ENCODE peak calls at places on chromosomes 12 and 14, in four cellular contexts. M is GM23338, I is GM23248, C is neural progenitor cell. E is an unnamed sample.

GRCh38 chr12:4153343-4153892 is 120.1 kb upstream of the CCND2 start:
- DNase-seq in I (no peak), C (no peak), M (no peak), E (peak; percentile 59)

GRCh38 chr14:91088585-91088984 is 25.3 kb upstream of the DGLUCY start:
- DNase-seq in C (no peak), I (no peak), M (no peak), E (no peak)

GRCh38 chr14:105021656-105022275 is 883 bp upstream of the CDCA4 start:
- DNase-seq in I (peak; percentile 50), M (peak; percentile 75), C (peak; percentile 76), E (peak; percentile 64)

GRCh38 chr12:62717636-62718035 is 217.3 kb downstream of the PPM1H start:
- DNase-seq in C (peak; percentile 54), M (no peak), I (no peak), E (no peak)

GRCh38 chr14:58873228-58873953 is 235.6 kb downstream of the DACT1 start:
- DNase-seq in M (no peak), C (no peak), I (no peak), E (no peak)

GRCh38 chr14:49294736-49295135 is 291.4 kb downstream of the RPS29 start:
- DNase-seq in M (peak; percentile 51), C (peak; percentile 23), I (no peak), E (no peak)

GRCh38 chr12:111349748-111350520 is 19.0 kb downstream of the PHETA1 start:
- DNase-seq in I (no peak), C (no peak), M (no peak), E (no peak)

GRCh38 chr12:16603265-16603915 is 2.6 kb downstream of the LMO3 start:
- DNase-seq in C (peak; percentile 78), I (no peak), M (no peak), E (no peak)

GRCh38 chr12:26361964-26362363 is 166.6 kb downstream of the SSPN start:
- DNase-seq in I (no peak), M (no peak), C (no peak), E (no peak)

GRCh38 chr12:52235822-52236291 is 2.8 kb downstream of the KRT7 start:
- DNase-seq in C (no peak), I (no peak), M (no peak), E (no peak)

GRCh38 chr14:67963545-67963944 is 144.0 kb downstream of the RAD51B start:
- DNase-seq in M (no peak), I (no peak), C (no peak), E (no peak)

GRCh38 chr14:20697273-20698017 is 8.9 kb downstream of the ANG start:
- DNase-seq in C (peak; percentile 73), M (peak; percentile 77), I (peak; percentile 86), E (peak; percentile 75)

GRCh38 chr14:59239030-59239429 is 50.6 kb downstream of the DAAM1 start:
- DNase-seq in I (no peak), M (no peak), C (no peak), E (no peak)

GRCh38 chr14:58796636-58797429 is 159.1 kb downstream of the DACT1 start:
- DNase-seq in I (no peak), M (peak; percentile 30), C (peak; percentile 28), E (no peak)

GRCh38 chr12:12786716-12787601 is 1.5 kb downstream of the APOLD1 start:
- DNase-seq in M (peak; percentile 86), I (peak; percentile 94), C (peak; percentile 40), E (no peak)

GRCh38 chr12:129084875-129085826 is 231.9 kb downstream of the GLT1D1 start:
- DNase-seq in M (no peak), C (no peak), I (no peak), E (no peak)

GRCh38 chr14:101005447-101005846 is 101.9 kb upstream of the RTL1 start:
- DNase-seq in I (no peak), M (no peak), C (no peak), E (no peak)

GRCh38 chr12:1523046-1523445 is 71.3 kb downstream of the FBXL14 start:
- DNase-seq in M (peak; percentile 59), I (no peak), C (no peak), E (no peak)

GRCh38 chr14:100222219-100223093 is 16.5 kb upstream of the YY1 start:
- DNase-seq in I (no peak), C (peak; percentile 64), M (peak; percentile 38), E (no peak)

GRCh38 chr12:87365423-87365822 is 663.8 kb downstream of the C12orf50 start:
- DNase-seq in I (no peak), C (no peak), M (no peak), E (no peak)

GRCh38 chr12:39638840-39639239 is 19.2 kb upstream of the ABCD2 start:
- DNase-seq in M (no peak), I (no peak), C (no peak), E (no peak)

GRCh38 chr12:80241576-80242273 is 142.4 kb downstream of the OTOGL start:
- DNase-seq in M (no peak), I (peak; percentile 44), C (no peak), E (no peak)
- TF ChIP-seq EZH2phosphoT487 in M (no peak), I (no peak), C (no peak), E (no peak)

GRCh38 chr14:74953686-74954085 is 1.7 kb downstream of the PGF start:
- DNase-seq in C (no peak), M (no peak), I (no peak), E (no peak)
- H2AFZ ChIP-seq in C (no peak overlapping the region), M (no peak overlapping the region), I (no peak overlapping the region), E (no peak overlapping the region)

DNA sequence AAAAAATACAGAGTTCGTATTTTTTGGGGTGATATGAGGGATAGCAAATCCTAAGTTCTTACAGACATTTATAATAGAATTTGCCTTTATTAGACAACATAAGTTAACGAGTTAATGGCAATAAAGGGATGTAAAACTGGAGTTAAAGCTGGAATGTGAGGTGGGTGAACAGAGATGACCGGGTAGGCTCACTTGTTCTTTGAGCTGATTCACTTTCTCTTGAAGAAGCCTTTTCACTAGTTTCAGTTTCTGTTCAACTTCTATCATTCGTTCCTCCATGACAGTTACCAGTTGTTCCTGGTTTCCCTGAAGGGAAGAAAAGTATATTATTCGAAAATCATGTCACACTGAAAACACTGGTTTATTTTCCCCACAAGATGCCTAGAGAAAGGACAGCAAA is 57.7 kb upstream of the SAV1 start:
- DNase-seq in I (no peak), C (no peak), M (no peak), E (no peak)
- TF ChIP-seq EZH2phosphoT487 in I (no peak), C (no peak), M (no peak), E (no peak)

GRCh38 chr14:23120405-23121251 is 1.6 kb upstream of the CEBPE start:
- DNase-seq in I (peak; percentile 93), M (peak; percentile 95), C (peak; percentile 95), E (peak; percentile 91)
- H2AFZ ChIP-seq in I (peak overlapping the region; percentile 70), M (no peak overlapping the region), C (peak overlapping the region; percentile 99), E (peak overlapping the region; percentile 85)

GRCh38 chr12:124525455-124525854 is 42.0 kb downstream of the NCOR2 start:
- DNase-seq in M (no peak), C (no peak), I (peak; percentile 45), E (no peak)

GRCh38 chr12:124520896-124521295 is 46.5 kb downstream of the NCOR2 start:
- DNase-seq in I (no peak), M (no peak), C (no peak), E (no peak)

GRCh38 chr12:124524231-124524925 is 43.0 kb downstream of the NCOR2 start:
- DNase-seq in C (no peak), M (no peak), I (peak; percentile 89), E (no peak)

GRCh38 chr12:124520258-124520657 is 47.2 kb downstream of the NCOR2 start:
- DNase-seq in I (peak; percentile 32), M (no peak), C (no peak), E (no peak)

DNA sequence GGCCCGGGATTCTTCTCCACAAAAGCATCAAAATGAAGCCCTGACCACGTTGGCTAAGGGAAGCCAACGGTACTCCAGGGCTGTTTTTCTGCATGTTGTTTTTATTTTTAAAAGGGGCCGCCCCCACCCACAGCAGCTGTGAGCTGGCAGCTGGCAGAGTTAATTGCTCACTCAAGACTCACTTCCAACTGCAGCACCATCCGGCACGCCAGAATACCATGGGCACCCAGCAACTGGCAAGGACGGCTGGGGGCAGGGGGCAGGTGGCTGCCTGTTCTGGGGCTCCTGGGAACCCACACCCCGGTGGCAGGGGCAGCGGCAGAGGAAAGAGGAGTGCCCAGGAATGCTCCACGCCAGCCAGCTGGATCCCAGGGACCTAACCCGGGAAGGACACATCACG is 44.3 kb downstream of the NCOR2 start:
- DNase-seq in C (no peak), I (peak; percentile 85), M (no peak), E (no peak)
- TF ChIP-seq EZH2phosphoT487 in C (no peak), I (no peak), M (no peak), E (no peak)

GRCh38 chr12:84161296-84161695 is 751.3 kb downstream of the SLC6A15 start:
- DNase-seq in M (no peak), I (no peak), C (no peak), E (no peak)
- H2AFZ ChIP-seq in M (no peak overlapping the region), I (peak overlapping the region; percentile 39), C (no peak overlapping the region), E (no peak overlapping the region)

DNA sequence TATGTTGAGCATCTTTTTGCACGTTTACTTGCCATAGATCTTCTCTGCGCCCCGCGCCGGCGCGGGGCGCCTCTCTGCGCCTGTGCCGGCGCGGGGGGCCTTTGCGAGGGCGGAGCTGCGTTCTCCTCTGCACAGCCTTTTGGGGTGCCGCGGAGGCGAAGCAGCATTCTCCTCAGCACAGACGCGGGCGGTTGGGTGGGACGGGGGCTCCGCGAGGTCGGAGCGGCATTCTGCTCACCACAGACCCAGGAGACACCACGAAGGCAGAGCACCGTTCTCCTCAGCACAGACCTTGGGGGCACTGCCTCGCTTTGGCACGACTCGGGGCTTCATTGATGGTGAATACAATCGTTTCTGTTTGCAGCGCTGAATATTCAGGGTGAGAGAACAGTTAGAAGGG is 28.5 kb upstream of the ANHX start:
- DNase-seq in M (no peak), I (peak; percentile 3), C (no peak), E (no peak)
- TF ChIP-seq EZH2phosphoT487 in M (no peak), I (no peak), C (no peak), E (no peak)

GRCh38 chr12:24948452-24948815 is 467 bp downstream of the BCAT1 start:
- DNase-seq in C (peak; percentile 45), I (peak; percentile 58), M (peak; percentile 62), E (peak; percentile 59)
- H2AFZ ChIP-seq in C (peak overlapping the region; percentile 40), I (peak overlapping the region; percentile 90), M (no peak overlapping the region), E (peak overlapping the region; percentile 92)

E was measured in OCI-LY7.